ENCODE peak calls at places on chromosomes 5 and 9, in five cellular contexts. One of them, this sample, is unnamed.

GRCh38 chr5:92849798-92850197 is 731.2 kb downstream of the NR2F1-AS1 start:
- DNase-seq in mammary epithelial cell: no peak
- DNase-seq in GM12864: no peak
- DNase-seq in mesothelial cell of epicardium: no peak
- DNase-seq in SHP77: no peak
- DNase-seq in this sample: no peak

GRCh38 chr9:134396825-134397224 is 70.6 kb downstream of the RXRA start:
- DNase-seq in mammary epithelial cell: no peak
- DNase-seq in GM12864: no peak
- DNase-seq in mesothelial cell of epicardium: no peak
- DNase-seq in SHP77: no peak
- DNase-seq in this sample: no peak

GRCh38 chr9:95857122-95857521 is 18.4 kb upstream of the ERCC6L2 start:
- DNase-seq in mammary epithelial cell: peak
- DNase-seq in GM12864: no peak
- DNase-seq in mesothelial cell of epicardium: no peak
- DNase-seq in SHP77: peak
- DNase-seq in this sample: peak

GRCh38 chr5:143023447-143024096 is 253.4 kb downstream of the ARHGAP26 start:
- DNase-seq in mammary epithelial cell: no peak
- DNase-seq in GM12864: peak
- DNase-seq in mesothelial cell of epicardium: no peak
- DNase-seq in SHP77: peak
- DNase-seq in this sample: no peak

GRCh38 chr5:1652873-1653707 is 129.3 kb upstream of the LPCAT1 start:
- DNase-seq in mammary epithelial cell: peak
- DNase-seq in GM12864: no peak
- DNase-seq in mesothelial cell of epicardium: no peak
- DNase-seq in SHP77: no peak
- DNase-seq in this sample: peak

GRCh38 chr9:137836831-137837241 is 40.7 kb upstream of the CACNA1B start:
- DNase-seq in mammary epithelial cell: no peak
- DNase-seq in GM12864: no peak
- DNase-seq in mesothelial cell of epicardium: no peak
- DNase-seq in SHP77: no peak
- DNase-seq in this sample: no peak

GRCh38 chr9:9924369-9924768 is 688.4 kb downstream of the PTPRD start:
- DNase-seq in mammary epithelial cell: no peak
- DNase-seq in GM12864: no peak
- DNase-seq in mesothelial cell of epicardium: no peak
- DNase-seq in SHP77: no peak
- DNase-seq in this sample: no peak

GRCh38 chr5:72440207-72440638 is 67.0 kb downstream of the ZNF366 start:
- DNase-seq in mammary epithelial cell: no peak
- DNase-seq in GM12864: no peak
- DNase-seq in mesothelial cell of epicardium: no peak
- DNase-seq in SHP77: no peak
- DNase-seq in this sample: no peak

GRCh38 chr5:172985596-172985995 is 2.0 kb downstream of the ATP6V0E1 start:
- DNase-seq in mammary epithelial cell: no peak
- DNase-seq in GM12864: no peak
- DNase-seq in mesothelial cell of epicardium: no peak
- DNase-seq in SHP77: no peak
- DNase-seq in this sample: peak

GRCh38 chr9:109035684-109036423 is 22.6 kb upstream of the CTNNAL1 start:
- DNase-seq in mammary epithelial cell: peak
- DNase-seq in GM12864: no peak
- DNase-seq in mesothelial cell of epicardium: no peak
- DNase-seq in SHP77: no peak
- DNase-seq in this sample: peak

GRCh38 chr5:17185776-17186175 is 31.7 kb upstream of the BASP1 start:
- DNase-seq in mammary epithelial cell: peak
- DNase-seq in GM12864: no peak
- DNase-seq in mesothelial cell of epicardium: no peak
- DNase-seq in SHP77: no peak
- DNase-seq in this sample: peak

GRCh38 chr5:31359839-31360238 is 166.4 kb downstream of the CDH6 start:
- DNase-seq in mammary epithelial cell: no peak
- DNase-seq in GM12864: no peak
- DNase-seq in mesothelial cell of epicardium: no peak
- DNase-seq in SHP77: no peak
- DNase-seq in this sample: no peak

GRCh38 chr9:87567566-87567965 is 69.9 kb downstream of the DAPK1 start:
- DNase-seq in mammary epithelial cell: no peak
- DNase-seq in GM12864: no peak
- DNase-seq in mesothelial cell of epicardium: no peak
- DNase-seq in SHP77: no peak
- DNase-seq in this sample: no peak

GRCh38 chr5:98602534-98603112 is 170.8 kb upstream of the RGMB start:
- DNase-seq in mammary epithelial cell: no peak
- DNase-seq in GM12864: no peak
- DNase-seq in mesothelial cell of epicardium: no peak
- DNase-seq in SHP77: no peak
- DNase-seq in this sample: no peak

GRCh38 chr5:114308017-114308416 is 53.9 kb upstream of the KCNN2 start:
- DNase-seq in mammary epithelial cell: no peak
- DNase-seq in GM12864: no peak
- DNase-seq in mesothelial cell of epicardium: no peak
- DNase-seq in SHP77: no peak
- DNase-seq in this sample: no peak

GRCh38 chr9:123302348-123303214 is 34.2 kb upstream of the STRBP start:
- DNase-seq in mammary epithelial cell: no peak
- DNase-seq in GM12864: no peak
- DNase-seq in mesothelial cell of epicardium: no peak
- DNase-seq in SHP77: no peak
- DNase-seq in this sample: no peak

GRCh38 chr9:128244443-128245226 is 31.2 kb downstream of the GOLGA2 start:
- DNase-seq in mammary epithelial cell: no peak
- DNase-seq in GM12864: no peak
- DNase-seq in mesothelial cell of epicardium: peak
- DNase-seq in SHP77: no peak
- DNase-seq in this sample: no peak

GRCh38 chr5:167736992-167737391 is 554.5 kb upstream of the WWC1 start:
- DNase-seq in mammary epithelial cell: no peak
- DNase-seq in GM12864: no peak
- DNase-seq in mesothelial cell of epicardium: no peak
- DNase-seq in SHP77: no peak
- DNase-seq in this sample: no peak

GRCh38 chr9:20622330-20623020 is at the start of gene MLLT3:
- DNase-seq in mammary epithelial cell: peak
- DNase-seq in GM12864: peak
- DNase-seq in mesothelial cell of epicardium: peak
- DNase-seq in SHP77: peak
- DNase-seq in this sample: peak

GRCh38 chr9:111399772-111400563 is 69.9 kb upstream of the OR2K2 start:
- DNase-seq in mammary epithelial cell: peak
- DNase-seq in GM12864: no peak
- DNase-seq in mesothelial cell of epicardium: no peak
- DNase-seq in SHP77: peak
- DNase-seq in this sample: peak

This sample was measured in PC-3.